ENCODE peak calls at places on chromosome 1, in five cellular contexts. X is GM12865, C is fibroblast of pulmonary artery, Q is posterior vena cava, H is Right ventricle myocardium superior. U is an unnamed sample.

GRCh38 chr1:118898702-118899101 is 89.4 kb downstream of the TBX15 start:
- DNase-seq in X (no peak), C (no peak), Q (no peak), H (no peak), U (no peak)

GRCh38 chr1:22751124-22751531 is 40.5 kb downstream of the EPHB2 start:
- DNase-seq in X (no peak), C (no peak), Q (no peak), H (no peak), U (no peak)

GRCh38 chr1:85224734-85225623 is 24.2 kb upstream of the SYDE2 start:
- DNase-seq in X (no peak), C (no peak), Q (no peak), H (peak), U (no peak)

GRCh38 chr1:110155878-110156522 is 5.7 kb downstream of the SLC6A17 start:
- DNase-seq in X (peak), C (peak), Q (no peak), H (peak), U (no peak)

GRCh38 chr1:115771847-115772457 is 3.4 kb upstream of the CASQ2 start:
- DNase-seq in X (peak), C (peak), Q (peak), H (peak), U (peak)

GRCh38 chr1:112196731-112197130 is 199.3 kb upstream of the CTTNBP2NL start:
- DNase-seq in X (no peak), C (no peak), Q (no peak), H (no peak), U (no peak)

GRCh38 chr1:168343566-168343965 is 62.9 kb downstream of the TBX19 start:
- DNase-seq in X (no peak), C (no peak), Q (no peak), H (no peak), U (no peak)

GRCh38 chr1:223545325-223545724 is 120.2 kb downstream of the CAPN8 start:
- DNase-seq in X (no peak), C (no peak), Q (no peak), H (no peak), U (no peak)

GRCh38 chr1:109368464-109368863 is 29.3 kb downstream of the SORT1 start:
- DNase-seq in X (no peak), C (no peak), Q (no peak), H (no peak), U (no peak)

GRCh38 chr1:9233241-9233941 is 1.2 kb upstream of the H6PD start:
- DNase-seq in X (no peak), C (peak), Q (peak), H (peak), U (peak)

U was measured in cardiac septum.